ENCODE peak calls at places on chromosomes 13 and 19, in eight cellular contexts. One of them, this sample, is unnamed.

GRCh38 chr13:19321222-19321621 is 139.6 kb upstream of the TUBA3C start:
- DNase-seq in SK-N-SH: no peak
- DNase-seq in cardiac fibroblast: no peak
- DNase-seq in WTC11: no peak
- DNase-seq in right lobe of liver: no peak
- DNase-seq in fibroblast of mammary gland: no peak
- DNase-seq in brain microvascular endothelial cell: no peak
- DNase-seq in astrocyte of the cerebellum: no peak
- DNase-seq in this sample: no peak

GRCh38 chr19:38686530-38686888 is 39.1 kb downstream of the ACTN4 start:
- DNase-seq in fibroblast of mammary gland: no peak
- DNase-seq in cardiac fibroblast: no peak
- DNase-seq in WTC11: no peak
- DNase-seq in right lobe of liver: no peak
- DNase-seq in astrocyte of the cerebellum: no peak
- DNase-seq in brain microvascular endothelial cell: no peak
- DNase-seq in SK-N-SH: no peak
- DNase-seq in this sample: no peak

GRCh38 chr19:17751103-17751911 is at the start of gene FCHO1:
- DNase-seq in astrocyte of the cerebellum: no peak
- DNase-seq in brain microvascular endothelial cell: no peak
- DNase-seq in SK-N-SH: no peak
- DNase-seq in cardiac fibroblast: no peak
- DNase-seq in WTC11: no peak
- DNase-seq in right lobe of liver: no peak
- DNase-seq in fibroblast of mammary gland: no peak
- DNase-seq in this sample: peak

GRCh38 chr19:31883299-31883990 is 462.0 kb upstream of the ZNF507 start:
- DNase-seq in SK-N-SH: no peak
- DNase-seq in WTC11: no peak
- DNase-seq in brain microvascular endothelial cell: no peak
- DNase-seq in astrocyte of the cerebellum: no peak
- DNase-seq in fibroblast of mammary gland: no peak
- DNase-seq in right lobe of liver: no peak
- DNase-seq in cardiac fibroblast: no peak
- DNase-seq in this sample: no peak

GRCh38 chr13:39410089-39410901 is 192.7 kb downstream of the LHFPL6 start:
- DNase-seq in WTC11: no peak
- DNase-seq in fibroblast of mammary gland: peak
- DNase-seq in cardiac fibroblast: peak
- DNase-seq in SK-N-SH: no peak
- DNase-seq in right lobe of liver: no peak
- DNase-seq in astrocyte of the cerebellum: peak
- DNase-seq in brain microvascular endothelial cell: no peak
- DNase-seq in this sample: no peak

GRCh38 chr19:1497578-1498235 is 6.7 kb downstream of the REEP6 start:
- DNase-seq in astrocyte of the cerebellum: no peak
- DNase-seq in fibroblast of mammary gland: no peak
- DNase-seq in cardiac fibroblast: no peak
- DNase-seq in right lobe of liver: no peak
- DNase-seq in brain microvascular endothelial cell: no peak
- DNase-seq in WTC11: no peak
- DNase-seq in SK-N-SH: no peak
- DNase-seq in this sample: no peak

GRCh38 chr19:2469102-2469914 is 6.6 kb upstream of the GADD45B start:
- DNase-seq in WTC11: no peak
- DNase-seq in fibroblast of mammary gland: peak
- DNase-seq in astrocyte of the cerebellum: no peak
- DNase-seq in SK-N-SH: no peak
- DNase-seq in cardiac fibroblast: peak
- DNase-seq in right lobe of liver: no peak
- DNase-seq in brain microvascular endothelial cell: peak
- DNase-seq in this sample: no peak

GRCh38 chr13:60009300-60010248 is 154.2 kb downstream of the DIAPH3 start:
- DNase-seq in WTC11: no peak
- DNase-seq in brain microvascular endothelial cell: no peak
- DNase-seq in astrocyte of the cerebellum: no peak
- DNase-seq in right lobe of liver: no peak
- DNase-seq in fibroblast of mammary gland: no peak
- DNase-seq in SK-N-SH: no peak
- DNase-seq in cardiac fibroblast: no peak
- DNase-seq in this sample: peak

GRCh38 chr19:18321729-18322091 is 1.2 kb downstream of the LSM4 start:
- DNase-seq in cardiac fibroblast: no peak
- DNase-seq in right lobe of liver: no peak
- DNase-seq in SK-N-SH: peak
- DNase-seq in brain microvascular endothelial cell: no peak
- DNase-seq in fibroblast of mammary gland: peak
- DNase-seq in astrocyte of the cerebellum: no peak
- DNase-seq in WTC11: no peak
- DNase-seq in this sample: no peak

GRCh38 chr13:42794572-42795275 is 13.3 kb downstream of the FAM216B start:
- DNase-seq in astrocyte of the cerebellum: no peak
- DNase-seq in WTC11: no peak
- DNase-seq in cardiac fibroblast: no peak
- DNase-seq in right lobe of liver: no peak
- DNase-seq in SK-N-SH: no peak
- DNase-seq in brain microvascular endothelial cell: no peak
- DNase-seq in fibroblast of mammary gland: no peak
- DNase-seq in this sample: no peak

GRCh38 chr13:44649118-44649455 is 73.0 kb upstream of the TSC22D1 start:
- DNase-seq in SK-N-SH: no peak
- DNase-seq in WTC11: no peak
- DNase-seq in brain microvascular endothelial cell: no peak
- DNase-seq in fibroblast of mammary gland: no peak
- DNase-seq in cardiac fibroblast: no peak
- DNase-seq in right lobe of liver: no peak
- DNase-seq in astrocyte of the cerebellum: no peak
- DNase-seq in this sample: no peak

GRCh38 chr19:17645339-17645963 is 42.7 kb downstream of the UNC13A start:
- DNase-seq in WTC11: no peak
- DNase-seq in astrocyte of the cerebellum: no peak
- DNase-seq in brain microvascular endothelial cell: no peak
- DNase-seq in cardiac fibroblast: no peak
- DNase-seq in fibroblast of mammary gland: no peak
- DNase-seq in right lobe of liver: no peak
- DNase-seq in SK-N-SH: no peak
- DNase-seq in this sample: no peak

GRCh38 chr13:94056362-94056990 is 423.0 kb downstream of the DCT start:
- DNase-seq in WTC11: no peak
- DNase-seq in astrocyte of the cerebellum: no peak
- DNase-seq in brain microvascular endothelial cell: peak
- DNase-seq in fibroblast of mammary gland: no peak
- DNase-seq in SK-N-SH: no peak
- DNase-seq in cardiac fibroblast: no peak
- DNase-seq in right lobe of liver: no peak
- DNase-seq in this sample: no peak

GRCh38 chr13:39998166-39998565 is 342.7 kb downstream of the COG6 start:
- DNase-seq in SK-N-SH: no peak
- DNase-seq in astrocyte of the cerebellum: no peak
- DNase-seq in WTC11: no peak
- DNase-seq in brain microvascular endothelial cell: no peak
- DNase-seq in cardiac fibroblast: no peak
- DNase-seq in fibroblast of mammary gland: no peak
- DNase-seq in right lobe of liver: no peak
- DNase-seq in this sample: no peak

GRCh38 chr19:56115490-56115889 is 5.6 kb downstream of the ZNF787 start:
- DNase-seq in brain microvascular endothelial cell: no peak
- DNase-seq in cardiac fibroblast: no peak
- DNase-seq in fibroblast of mammary gland: no peak
- DNase-seq in astrocyte of the cerebellum: no peak
- DNase-seq in SK-N-SH: no peak
- DNase-seq in WTC11: no peak
- DNase-seq in right lobe of liver: no peak
- DNase-seq in this sample: no peak

GRCh38 chr13:75635621-75636338 is at the start of gene LMO7:
- DNase-seq in brain microvascular endothelial cell: no peak
- DNase-seq in astrocyte of the cerebellum: no peak
- DNase-seq in SK-N-SH: peak
- DNase-seq in fibroblast of mammary gland: no peak
- DNase-seq in WTC11: peak
- DNase-seq in right lobe of liver: peak
- DNase-seq in cardiac fibroblast: peak
- DNase-seq in this sample: peak

GRCh38 chr19:51901860-51902259 is 3.0 kb downstream of the ZNF649 start:
- DNase-seq in WTC11: no peak
- DNase-seq in right lobe of liver: no peak
- DNase-seq in SK-N-SH: no peak
- DNase-seq in fibroblast of mammary gland: no peak
- DNase-seq in astrocyte of the cerebellum: no peak
- DNase-seq in brain microvascular endothelial cell: no peak
- DNase-seq in cardiac fibroblast: no peak
- DNase-seq in this sample: no peak

GRCh38 chr19:51903192-51903591 is 1.6 kb downstream of the ZNF649 start:
- DNase-seq in brain microvascular endothelial cell: no peak
- DNase-seq in right lobe of liver: no peak
- DNase-seq in fibroblast of mammary gland: no peak
- DNase-seq in cardiac fibroblast: no peak
- DNase-seq in WTC11: no peak
- DNase-seq in SK-N-SH: no peak
- DNase-seq in astrocyte of the cerebellum: no peak
- DNase-seq in this sample: no peak

GRCh38 chr19:51904331-51905165 is at the start of gene ZNF649:
- DNase-seq in WTC11: peak
- DNase-seq in right lobe of liver: peak
- DNase-seq in cardiac fibroblast: peak
- DNase-seq in SK-N-SH: peak
- DNase-seq in brain microvascular endothelial cell: peak
- DNase-seq in fibroblast of mammary gland: peak
- DNase-seq in astrocyte of the cerebellum: peak
- DNase-seq in this sample: peak
- TF ChIP-seq CTCF in WTC11: no peak
- TF ChIP-seq CTCF in right lobe of liver: no peak
- TF ChIP-seq CTCF in cardiac fibroblast: no peak
- TF ChIP-seq CTCF in SK-N-SH: no peak
- TF ChIP-seq CTCF in brain microvascular endothelial cell: peak
- TF ChIP-seq CTCF in fibroblast of mammary gland: no peak
- TF ChIP-seq CTCF in astrocyte of the cerebellum: no peak
- TF ChIP-seq CTCF in this sample: no peak

DNA sequence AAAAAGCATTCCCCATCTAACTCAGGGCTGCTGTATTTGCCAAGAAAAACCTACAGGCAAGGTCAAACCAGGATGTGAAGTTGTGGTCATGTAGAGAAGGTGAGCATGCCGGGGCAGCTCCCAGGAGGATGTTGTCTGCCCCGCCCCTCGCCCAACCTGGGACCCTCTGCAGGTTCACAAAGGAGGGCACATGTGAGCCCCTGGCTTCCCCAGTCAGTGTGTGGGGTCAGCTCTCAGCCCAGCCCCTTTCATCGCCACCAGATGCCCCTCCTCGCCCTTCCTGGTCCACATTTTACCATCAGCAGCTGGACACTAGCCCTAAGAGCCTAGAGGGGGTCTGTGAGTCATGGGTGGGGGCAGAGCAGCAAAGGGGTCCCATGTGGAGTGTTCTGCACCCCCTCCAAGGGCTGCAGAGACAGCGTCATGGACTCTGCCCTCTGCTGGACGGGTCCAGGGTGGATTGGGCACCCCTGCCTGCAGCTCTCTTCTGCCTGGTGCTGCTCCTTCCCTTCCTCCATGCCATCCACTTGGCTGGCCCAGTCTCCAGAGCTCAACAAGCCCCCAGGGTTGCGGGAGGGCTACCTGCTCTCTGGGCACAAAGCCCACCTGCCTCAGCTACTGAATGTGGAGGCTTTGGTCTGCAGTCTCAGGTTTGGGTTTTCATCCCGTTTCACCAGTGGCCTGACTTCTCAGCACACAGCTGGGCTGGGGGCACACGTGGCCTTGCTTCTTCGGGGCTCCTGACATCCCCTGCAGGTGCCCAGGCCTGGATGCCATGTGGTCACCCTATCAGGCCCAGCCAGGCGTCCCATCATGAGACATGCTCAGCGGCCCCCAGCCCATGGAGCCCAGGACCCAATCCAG is 3.7 kb downstream of the PLEKHF1 start:
- DNase-seq in astrocyte of the cerebellum: no peak
- DNase-seq in SK-N-SH: no peak
- DNase-seq in cardiac fibroblast: no peak
- DNase-seq in WTC11: peak
- DNase-seq in brain microvascular endothelial cell: no peak
- DNase-seq in fibroblast of mammary gland: no peak
- DNase-seq in right lobe of liver: peak
- DNase-seq in this sample: no peak
- TF ChIP-seq CTCF in astrocyte of the cerebellum: peak
- TF ChIP-seq CTCF in SK-N-SH: peak
- TF ChIP-seq CTCF in cardiac fibroblast: peak
- TF ChIP-seq CTCF in WTC11: no peak
- TF ChIP-seq CTCF in brain microvascular endothelial cell: peak
- TF ChIP-seq CTCF in fibroblast of mammary gland: no peak
- TF ChIP-seq CTCF in right lobe of liver: peak
- TF ChIP-seq CTCF in this sample: no peak

GRCh38 chr13:89923731-89924130 is 1423.8 kb upstream of the MIR17HG start:
- DNase-seq in cardiac fibroblast: peak
- DNase-seq in astrocyte of the cerebellum: no peak
- DNase-seq in WTC11: no peak
- DNase-seq in SK-N-SH: no peak
- DNase-seq in right lobe of liver: no peak
- DNase-seq in fibroblast of mammary gland: peak
- DNase-seq in brain microvascular endothelial cell: no peak
- DNase-seq in this sample: no peak

GRCh38 chr13:89920461-89920860 is 1427.0 kb upstream of the MIR17HG start:
- DNase-seq in SK-N-SH: no peak
- DNase-seq in cardiac fibroblast: no peak
- DNase-seq in astrocyte of the cerebellum: no peak
- DNase-seq in brain microvascular endothelial cell: no peak
- DNase-seq in fibroblast of mammary gland: no peak
- DNase-seq in right lobe of liver: no peak
- DNase-seq in WTC11: no peak
- DNase-seq in this sample: no peak

GRCh38 chr13:89923052-89923451 is 1424.4 kb upstream of the MIR17HG start:
- DNase-seq in WTC11: no peak
- DNase-seq in fibroblast of mammary gland: no peak
- DNase-seq in brain microvascular endothelial cell: no peak
- DNase-seq in astrocyte of the cerebellum: no peak
- DNase-seq in SK-N-SH: no peak
- DNase-seq in right lobe of liver: no peak
- DNase-seq in cardiac fibroblast: no peak
- DNase-seq in this sample: no peak

GRCh38 chr13:89930861-89931260 is 1416.6 kb upstream of the MIR17HG start:
- DNase-seq in cardiac fibroblast: peak
- DNase-seq in fibroblast of mammary gland: no peak
- DNase-seq in WTC11: no peak
- DNase-seq in brain microvascular endothelial cell: no peak
- DNase-seq in SK-N-SH: no peak
- DNase-seq in astrocyte of the cerebellum: no peak
- DNase-seq in right lobe of liver: no peak
- DNase-seq in this sample: no peak

GRCh38 chr13:89925107-89925506 is 1422.4 kb upstream of the MIR17HG start:
- DNase-seq in cardiac fibroblast: peak
- DNase-seq in SK-N-SH: peak
- DNase-seq in right lobe of liver: no peak
- DNase-seq in astrocyte of the cerebellum: peak
- DNase-seq in brain microvascular endothelial cell: no peak
- DNase-seq in WTC11: peak
- DNase-seq in fibroblast of mammary gland: peak
- DNase-seq in this sample: no peak
- TF ChIP-seq CTCF in cardiac fibroblast: peak
- TF ChIP-seq CTCF in SK-N-SH: peak
- TF ChIP-seq CTCF in right lobe of liver: no peak
- TF ChIP-seq CTCF in astrocyte of the cerebellum: peak
- TF ChIP-seq CTCF in brain microvascular endothelial cell: peak
- TF ChIP-seq CTCF in WTC11: no peak
- TF ChIP-seq CTCF in fibroblast of mammary gland: peak
- TF ChIP-seq CTCF in this sample: no peak

GRCh38 chr13:27770809-27771208 is 21.5 kb upstream of the GSX1 start:
- DNase-seq in fibroblast of mammary gland: peak
- DNase-seq in astrocyte of the cerebellum: no peak
- DNase-seq in WTC11: peak
- DNase-seq in brain microvascular endothelial cell: peak
- DNase-seq in cardiac fibroblast: peak
- DNase-seq in SK-N-SH: peak
- DNase-seq in right lobe of liver: no peak
- DNase-seq in this sample: no peak

GRCh38 chr13:27765650-27766049 is 26.6 kb upstream of the GSX1 start:
- DNase-seq in cardiac fibroblast: no peak
- DNase-seq in SK-N-SH: no peak
- DNase-seq in fibroblast of mammary gland: no peak
- DNase-seq in astrocyte of the cerebellum: no peak
- DNase-seq in brain microvascular endothelial cell: no peak
- DNase-seq in right lobe of liver: no peak
- DNase-seq in WTC11: no peak
- DNase-seq in this sample: no peak
- TF ChIP-seq CTCF in cardiac fibroblast: no peak
- TF ChIP-seq CTCF in SK-N-SH: no peak
- TF ChIP-seq CTCF in fibroblast of mammary gland: no peak
- TF ChIP-seq CTCF in astrocyte of the cerebellum: no peak
- TF ChIP-seq CTCF in brain microvascular endothelial cell: no peak
- TF ChIP-seq CTCF in right lobe of liver: no peak
- TF ChIP-seq CTCF in WTC11: no peak
- TF ChIP-seq CTCF in this sample: no peak

This sample was measured in natural killer cell.